ENCODE peak calls at places on chromosomes 1 and 21, in ten cellular contexts. N is BE2C; U is chondrocyte; Z is GM12865; I is CD4-positive, alpha-beta T cell; K is Calu3; L is fibroblast of lung; M is AG09309; B is astrocyte of the spinal cord; Q is CD8-positive, alpha-beta T cell. H is an unnamed sample.

GRCh38 chr1:229699613-229700242 is 73.7 kb downstream of the URB2 start:
- DNase-seq in N (no peak), U (no peak), Z (no peak), I (no peak), K (no peak), L (peak; percentile 9), M (no peak), B (peak; percentile 35), Q (no peak), H (no peak)

GRCh38 chr21:46457801-46458314 is 833 bp upstream of the DIP2A start:
- DNase-seq in N (peak; percentile 49), U (peak; percentile 88), Z (peak; percentile 69), I (peak; percentile 15), K (peak; percentile 21), L (peak; percentile 44), M (no peak), B (peak; percentile 32), Q (no peak), H (peak; percentile 43)

GRCh38 chr1:205068457-205069035 is 15.7 kb downstream of the TMEM81 start:
- DNase-seq in N (no peak), U (no peak), Z (no peak), I (no peak), K (no peak), L (peak; percentile 44), M (no peak), B (no peak), Q (no peak), H (no peak)

GRCh38 chr1:19493547-19493946 is 8.2 kb upstream of the CAPZB start:
- DNase-seq in N (no peak), U (no peak), Z (no peak), I (no peak), K (no peak), L (no peak), M (no peak), B (no peak), Q (no peak), H (no peak)

GRCh38 chr1:220887202-220887867 is 8.1 kb downstream of the HLX start:
- DNase-seq in N (peak; percentile 36), U (no peak), Z (no peak), I (no peak), K (no peak), L (no peak), M (no peak), B (no peak), Q (no peak), H (no peak)

GRCh38 chr1:52402860-52403240 is 1.4 kb downstream of the ORC1 start:
- DNase-seq in N (no peak), U (no peak), Z (no peak), I (no peak), K (no peak), L (no peak), M (no peak), B (no peak), Q (no peak), H (no peak)

GRCh38 chr1:8318436-8318835 is 522 bp downstream of the SLC45A1 start:
- DNase-seq in N (no peak), U (no peak), Z (no peak), I (no peak), K (no peak), L (no peak), M (no peak), B (no peak), Q (no peak), H (no peak)

GRCh38 chr1:114956570-114956969 is 73.1 kb upstream of the TSHB start:
- DNase-seq in N (no peak), U (no peak), Z (peak; percentile 19), I (no peak), K (peak; percentile 3), L (peak; percentile 1), M (no peak), B (peak; percentile 4), Q (no peak), H (no peak)

GRCh38 chr1:3431266-3431665 is 23.2 kb upstream of the ARHGEF16 start:
- DNase-seq in N (peak; percentile 30), U (peak; percentile 68), Z (no peak), I (no peak), K (peak; percentile 12), L (no peak), M (no peak), B (no peak), Q (no peak), H (no peak)

GRCh38 chr1:24201941-24202440 is 14.9 kb upstream of the IFNLR1 start:
- DNase-seq in N (peak; percentile 50), U (no peak), Z (peak; percentile 78), I (peak; percentile 32), K (peak; percentile 78), L (peak; percentile 92), M (peak; percentile 84), B (peak; percentile 90), Q (peak; percentile 60), H (peak; percentile 91)

GRCh38 chr1:228405979-228406265 is 713 bp downstream of the TRIM11 start:
- DNase-seq in N (no peak), U (no peak), Z (no peak), I (no peak), K (peak; percentile 32), L (no peak), M (no peak), B (no peak), Q (no peak), H (peak; percentile 7)

GRCh38 chr1:156704930-156705320 is 458 bp downstream of the CRABP2 start:
- DNase-seq in N (peak; percentile 58), U (no peak), Z (no peak), I (peak; percentile 15), K (peak; percentile 85), L (peak; percentile 67), M (no peak), B (peak; percentile 71), Q (peak; percentile 23), H (peak; percentile 68)

GRCh38 chr1:99849413-99849743 is 783 bp upstream of the AGL start:
- DNase-seq in N (no peak), U (no peak), Z (peak; percentile 33), I (no peak), K (peak; percentile 1), L (peak; percentile 8), M (no peak), B (peak; percentile 2), Q (no peak), H (no peak)

GRCh38 chr1:220485131-220485530 is 42.8 kb upstream of the MARK1 start:
- DNase-seq in N (no peak), U (no peak), Z (no peak), I (no peak), K (no peak), L (no peak), M (no peak), B (no peak), Q (no peak), H (no peak)

GRCh38 chr1:67020304-67020703 is 33.6 kb downstream of the SLC35D1 start:
- DNase-seq in N (no peak), U (no peak), Z (no peak), I (no peak), K (no peak), L (peak; percentile 72), M (peak; percentile 52), B (peak; percentile 78), Q (no peak), H (peak; percentile 23)

GRCh38 chr21:31337086-31337485 is 7.0 kb downstream of the TIAM1 start:
- DNase-seq in N (no peak), U (no peak), Z (no peak), I (no peak), K (no peak), L (no peak), M (no peak), B (no peak), Q (no peak), H (no peak)

GRCh38 chr1:164440222-164440621 is 118.8 kb upstream of the PBX1 start:
- DNase-seq in N (peak; percentile 18), U (no peak), Z (no peak), I (no peak), K (peak; percentile 11), L (peak; percentile 58), M (no peak), B (peak; percentile 7), Q (no peak), H (peak; percentile 2)
- TF ChIP-seq CTCF in N (peak; percentile 61), U (peak; percentile 72), Z (no peak), I (no peak), K (peak; percentile 24), L (peak; percentile 51), M (peak; percentile 52), B (peak; percentile 37), Q (no peak), H (peak; percentile 53)

DNA sequence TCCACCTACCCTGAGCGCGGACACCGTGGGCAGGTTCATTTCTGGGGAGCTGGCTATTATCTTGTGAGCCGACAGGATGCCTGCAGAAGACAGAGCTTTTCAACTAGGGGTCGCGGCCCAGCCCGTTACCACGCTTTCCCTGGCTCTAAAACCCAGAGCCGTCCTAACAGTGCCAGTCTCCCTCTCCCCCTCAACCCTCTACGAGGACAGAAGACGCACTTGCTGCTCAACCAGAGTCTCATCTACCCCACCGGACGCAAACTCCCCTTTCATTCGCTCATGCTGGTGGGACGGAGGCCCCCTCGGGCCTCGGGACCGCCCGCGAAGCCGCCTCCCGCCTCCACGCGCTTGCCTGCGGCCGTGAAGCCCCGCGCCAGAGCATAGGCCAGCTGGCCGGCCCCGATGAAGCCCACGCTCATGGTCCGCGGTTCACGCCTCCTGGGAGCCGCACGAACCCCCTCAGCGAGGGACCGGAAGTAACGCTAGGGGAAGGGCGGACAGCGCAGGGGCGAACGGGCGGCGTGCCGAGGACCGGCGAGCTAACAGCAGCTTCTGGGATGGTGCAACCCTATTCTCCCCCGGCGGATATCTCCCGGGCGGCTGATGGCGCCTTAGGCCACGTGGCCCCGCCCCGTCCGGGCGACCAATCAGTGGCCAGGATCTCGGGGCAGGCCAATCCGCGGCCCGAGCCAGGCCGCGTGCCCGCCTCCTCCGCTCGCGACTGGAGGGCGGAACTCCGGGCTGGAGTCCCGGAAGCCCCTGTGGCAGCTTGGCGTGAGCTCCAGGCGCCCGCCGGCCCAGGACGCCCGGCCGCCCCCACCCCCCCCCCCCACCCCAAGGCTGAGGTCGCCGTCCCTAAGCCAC is at the start of gene PYCR2:
- DNase-seq in N (peak; percentile 98), U (no peak), Z (peak; percentile 98), I (peak; percentile 96), K (peak; percentile 99), L (peak; percentile 97), M (peak; percentile 87), B (peak; percentile 97), Q (peak; percentile 92), H (peak; percentile 91)
- TF ChIP-seq CTCF in N (no peak), U (peak; percentile 18), Z (no peak), I (no peak), K (no peak), L (no peak), M (no peak), B (no peak), Q (no peak), H (no peak)

GRCh38 chr1:226337294-226337870 is 28.4 kb upstream of the LIN9 start:
- DNase-seq in N (no peak), U (no peak), Z (no peak), I (no peak), K (no peak), L (no peak), M (no peak), B (no peak), Q (no peak), H (no peak)
- TF ChIP-seq CTCF in N (no peak), U (no peak), Z (no peak), I (no peak), K (no peak), L (no peak), M (no peak), B (no peak), Q (no peak), H (no peak)

DNA sequence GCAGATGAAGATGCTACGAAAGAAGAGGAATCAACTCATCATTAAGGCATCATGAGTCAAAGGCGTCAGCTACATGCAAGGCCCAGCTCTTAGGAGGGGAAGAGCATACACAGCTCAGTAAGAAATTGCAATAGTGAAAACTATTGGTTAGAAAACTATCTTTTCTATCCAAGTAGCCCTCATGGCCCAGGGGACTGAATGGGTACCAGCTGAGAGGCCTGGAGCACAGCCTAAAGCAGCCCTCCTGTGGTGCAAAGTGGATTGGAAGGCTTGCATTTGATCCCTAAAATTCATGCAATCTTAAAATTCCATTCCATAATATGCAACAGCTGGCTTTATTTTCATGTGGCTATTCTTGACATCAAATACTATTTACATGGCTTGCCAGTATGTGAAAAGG is 251.8 kb upstream of the USP24 start:
- DNase-seq in N (no peak), U (no peak), Z (no peak), I (no peak), K (no peak), L (no peak), M (no peak), B (no peak), Q (no peak), H (no peak)
- TF ChIP-seq CTCF in N (no peak), U (no peak), Z (no peak), I (no peak), K (no peak), L (no peak), M (no peak), B (no peak), Q (no peak), H (no peak)

H was measured in HFFc6.